ENCODE peak calls at places on chromosome 12, in five cellular contexts. G is C1 segment of cervical spinal cord; Y is T47D; C is stimulated activated CD8-positive, alpha-beta memory T cell treated with anti-CD3 and anti-CD28 coated beads, Interleukin-7, amount 100 ng/mL, for 24 hours; U is DMS153. S is an unnamed sample.

GRCh38 chr12:1857821-1858220 is 37.5 kb downstream of the LRTM2 start:
- DNase-seq in G (no peak), Y (no peak), C (no peak), U (no peak), S (no peak)

GRCh38 chr12:111304642-111305071 is 64.2 kb downstream of the PHETA1 start:
- DNase-seq in G (no peak), Y (peak; percentile 37), C (no peak), U (no peak), S (no peak)

GRCh38 chr12:109734219-109735000 is 20.8 kb downstream of the FAM222A start:
- DNase-seq in G (no peak), Y (no peak), C (no peak), U (peak; percentile 15), S (no peak)

GRCh38 chr12:82757611-82758010 is 70.9 kb downstream of the TMTC2 start:
- DNase-seq in G (no peak), Y (no peak), C (no peak), U (no peak), S (no peak)

GRCh38 chr12:83057436-83057835 is 370.7 kb downstream of the TMTC2 start:
- DNase-seq in G (no peak), Y (no peak), C (no peak), U (no peak), S (no peak)

GRCh38 chr12:63068857-63069442 is 82.1 kb downstream of the AVPR1A start:
- DNase-seq in G (no peak), Y (peak; percentile 78), C (no peak), U (no peak), S (peak; percentile 9)

GRCh38 chr12:14365294-14366210 is at the start of gene ATF7IP:
- DNase-seq in G (peak; percentile 94), Y (peak; percentile 96), C (peak; percentile 91), U (peak; percentile 98), S (peak; percentile 89)

GRCh38 chr12:55743967-55744931 is 1.3 kb downstream of the GDF11 start:
- DNase-seq in G (no peak), Y (no peak), C (no peak), U (peak; percentile 20), S (no peak)

GRCh38 chr12:124004233-124004875 is 31.3 kb downstream of the ZNF664 start:
- DNase-seq in G (no peak), Y (no peak), C (no peak), U (no peak), S (no peak)

GRCh38 chr12:5264006-5264405 is 167.9 kb upstream of the NTF3 start:
- DNase-seq in G (no peak), Y (no peak), C (no peak), U (no peak), S (no peak)

GRCh38 chr12:129750426-129750825 is 153.4 kb downstream of the TMEM132D start:
- DNase-seq in G (no peak), Y (no peak), C (no peak), U (no peak), S (no peak)

GRCh38 chr12:13164271-13164670 is 32.3 kb upstream of the EMP1 start:
- DNase-seq in G (no peak), Y (no peak), C (no peak), U (no peak), S (no peak)

GRCh38 chr12:29148065-29148957 is 767 bp upstream of the FAR2 start:
- DNase-seq in G (no peak), Y (no peak), C (no peak), U (no peak), S (peak; percentile 44)

GRCh38 chr12:52285172-52285745 is 6.1 kb downstream of the KRT81 start:
- DNase-seq in G (no peak), Y (no peak), C (no peak), U (no peak), S (no peak)

GRCh38 chr12:58455146-58455545 is 465.2 kb downstream of the LRIG3 start:
- DNase-seq in G (no peak), Y (no peak), C (no peak), U (no peak), S (no peak)

GRCh38 chr12:3632256-3633240 is 120.4 kb downstream of the CRACR2A start:
- DNase-seq in G (no peak), Y (no peak), C (no peak), U (no peak), S (no peak)

GRCh38 chr12:131276501-131277185 is 322.9 kb downstream of the ADGRD1 start:
- DNase-seq in G (no peak), Y (no peak), C (no peak), U (no peak), S (no peak)

GRCh38 chr12:10101042-10101579 is 2.3 kb upstream of the CLEC1A start:
- DNase-seq in G (no peak), Y (peak; percentile 5), C (no peak), U (no peak), S (no peak)